ENCODE peak calls at places on chromosomes 1 and 21, in four cellular contexts. S, B, G and L are unnamed samples.

GRCh38 chr1:202274611-202275010 is 67.1 kb downstream of the UBE2T start:
- DNase-seq in S (peak; percentile 15), B (peak; percentile 53), G (no peak), L (peak; percentile 2)

GRCh38 chr1:234967121-234967520 is 161.5 kb downstream of the TOMM20 start:
- DNase-seq in S (no peak), B (no peak), G (no peak), L (no peak)

GRCh38 chr21:41219498-41220207 is 51.7 kb downstream of the BACE2 start:
- DNase-seq in S (peak; percentile 5), B (no peak), G (no peak), L (no peak)

GRCh38 chr1:72283204-72284083 is 1.1 kb upstream of the NEGR1 start:
- DNase-seq in S (peak; percentile 84), B (peak; percentile 94), G (peak; percentile 85), L (peak; percentile 50)

GRCh38 chr1:45802343-45803298 is 791 bp upstream of the MAST2 start:
- DNase-seq in S (peak; percentile 82), B (peak; percentile 99), G (peak; percentile 79), L (peak; percentile 87)

GRCh38 chr1:157596384-157596783 is 1.5 kb downstream of the FCRL4 start:
- DNase-seq in S (no peak), B (no peak), G (no peak), L (no peak)

GRCh38 chr1:24276791-24277190 is 42.4 kb upstream of the GRHL3 start:
- DNase-seq in S (no peak), B (peak; percentile 35), G (no peak), L (no peak)

GRCh38 chr1:55143686-55144085 is 71.5 kb downstream of the USP24 start:
- DNase-seq in S (peak; percentile 28), B (peak; percentile 16), G (no peak), L (no peak)

GRCh38 chr21:20445971-20446370 is 552.2 kb upstream of the NCAM2 start:
- DNase-seq in S (no peak), B (no peak), G (no peak), L (no peak)

GRCh38 chr1:33350611-33351280 is 29.8 kb upstream of the A3GALT2 start:
- DNase-seq in S (peak; percentile 88), B (peak; percentile 30), G (no peak), L (no peak)

GRCh38 chr1:56429288-56429687 is 150.1 kb downstream of the PLPP3 start:
- DNase-seq in S (peak; percentile 51), B (no peak), G (no peak), L (no peak)

GRCh38 chr1:85617582-85618237 is 37.1 kb downstream of the CCN1 start:
- DNase-seq in S (no peak), B (peak; percentile 87), G (no peak), L (no peak)

GRCh38 chr1:213984387-213985180 is 3.2 kb upstream of the PROX1 start:
- DNase-seq in S (peak; percentile 90), B (no peak), G (no peak), L (peak; percentile 34)

GRCh38 chr1:197677313-197677712 is 98.0 kb downstream of the DENND1B start:
- DNase-seq in S (no peak), B (no peak), G (no peak), L (no peak)

GRCh38 chr1:12339861-12340557 is 110.2 kb downstream of the VPS13D start:
- DNase-seq in S (peak; percentile 35), B (no peak), G (no peak), L (no peak)